ENCODE peak calls at places on chromosomes 11 and 22, in six cellular contexts. C is HCT116, T is neural progenitor cell, S is PC-9, G is mammary epithelial cell, W is heart right ventricle. D is an unnamed sample.

GRCh38 chr11:70577948-70578347 is 179.6 kb downstream of the CTTN start:
- DNase-seq in S (no peak), C (no peak), G (no peak), T (no peak), W (no peak), D (no peak)

GRCh38 chr11:45887587-45887986 is 2.1 kb downstream of the MAPK8IP1 start:
- DNase-seq in W (no peak), G (no peak), T (no peak), S (no peak), C (no peak), D (no peak)

GRCh38 chr11:2151500-2152257 is 9.3 kb downstream of the INS start:
- DNase-seq in C (peak; percentile 75), W (peak; percentile 71), S (peak; percentile 67), G (peak; percentile 36), T (peak; percentile 94), D (no peak)

GRCh38 chr11:14094481-14095037 is 132.0 kb downstream of the SPON1 start:
- DNase-seq in S (no peak), W (no peak), T (no peak), C (no peak), G (peak; percentile 52), D (no peak)

GRCh38 chr11:114059984-114060401 is 482 bp downstream of the ZBTB16 start:
- DNase-seq in W (peak; percentile 42), T (peak; percentile 75), C (no peak), G (peak; percentile 37), S (no peak), D (no peak)

GRCh38 chr22:43974028-43974545 is 18.8 kb downstream of the SAMM50 start:
- DNase-seq in T (no peak), W (no peak), C (no peak), S (no peak), G (no peak), D (no peak)

GRCh38 chr22:38504731-38505594 is 1.1 kb downstream of the DDX17 start:
- DNase-seq in C (no peak), T (peak; percentile 29), S (peak; percentile 24), W (peak; percentile 63), G (peak; percentile 54), D (no peak)

GRCh38 chr11:1792461-1792860 is 28.7 kb upstream of the CTSD start:
- DNase-seq in G (no peak), C (no peak), T (no peak), S (no peak), W (no peak), D (no peak)

GRCh38 chr22:44088976-44089570 is 65.0 kb downstream of the PARVB start:
- DNase-seq in G (peak; percentile 78), C (no peak), W (peak; percentile 44), S (no peak), T (no peak), D (no peak)

GRCh38 chr11:77710358-77710757 is 72.8 kb upstream of the CLNS1A start:
- DNase-seq in W (no peak), S (no peak), C (no peak), T (no peak), G (peak; percentile 25), D (no peak)

GRCh38 chr11:117970400-117971024 is 15.7 kb upstream of the IL10RA start:
- DNase-seq in T (no peak), G (peak; percentile 71), S (no peak), W (no peak), C (no peak), D (no peak)

GRCh38 chr22:24095816-24096215 is 84.7 kb downstream of the CABIN1 start:
- DNase-seq in S (no peak), T (no peak), G (no peak), C (no peak), W (no peak), D (no peak)

GRCh38 chr11:75342966-75343870 is 8.2 kb downstream of the ARRB1 start:
- DNase-seq in W (no peak), T (peak; percentile 53), S (no peak), G (no peak), C (no peak), D (no peak)

GRCh38 chr22:39353346-39353745 is 3.6 kb downstream of the SYNGR1 start:
- DNase-seq in C (no peak), G (no peak), T (no peak), S (no peak), W (no peak), D (no peak)

GRCh38 chr11:109677240-109677639 is 255.2 kb downstream of the C11orf87 start:
- DNase-seq in T (no peak), S (no peak), W (no peak), C (no peak), G (no peak), D (no peak)

GRCh38 chr11:79159657-79160450 is 281.0 kb downstream of the TENM4 start:
- DNase-seq in W (no peak), S (no peak), G (no peak), T (no peak), C (no peak), D (no peak)

GRCh38 chr11:97703815-97704214 is 1314.0 kb downstream of the JRKL start:
- DNase-seq in S (no peak), W (no peak), T (no peak), C (no peak), G (no peak), D (no peak)

GRCh38 chr11:2703487-2704141 is 3.8 kb upstream of the KCNQ1OT1 start:
- DNase-seq in T (peak; percentile 69), S (no peak), G (no peak), C (no peak), W (no peak), D (no peak)

GRCh38 chr11:86014221-86014620 is 54.7 kb downstream of the PICALM start:
- DNase-seq in S (no peak), W (no peak), C (no peak), T (no peak), G (peak; percentile 1), D (no peak)

GRCh38 chr22:24134090-24134846 is 47.0 kb upstream of the SUSD2 start:
- DNase-seq in T (peak; percentile 23), G (no peak), S (no peak), C (no peak), W (peak; percentile 49), D (no peak)

GRCh38 chr11:898540-899190 is 11.9 kb downstream of the CHID1 start:
- DNase-seq in C (no peak), S (peak; percentile 27), W (no peak), G (no peak), T (peak; percentile 62), D (no peak)

GRCh38 chr11:75468534-75469340 is 35.7 kb upstream of the KLHL35 start:
- DNase-seq in G (no peak), T (no peak), S (no peak), W (peak; percentile 83), C (no peak), D (no peak)

GRCh38 chr11:83819936-83820549 is 533.9 kb upstream of the CCDC90B start:
- DNase-seq in S (no peak), W (peak; percentile 12), T (peak; percentile 38), C (peak; percentile 35), G (peak; percentile 48), D (no peak)

GRCh38 chr11:46952553-46952952 is 16.0 kb downstream of the CSTPP1 start:
- DNase-seq in G (no peak), T (no peak), W (no peak), C (no peak), S (no peak), D (no peak)

GRCh38 chr11:65021509-65021908 is 5.7 kb upstream of the SNX15 start:
- DNase-seq in G (no peak), T (no peak), W (no peak), C (no peak), S (no peak), D (no peak)

GRCh38 chr11:65026810-65027209 is 429 bp upstream of the SNX15 start:
- DNase-seq in W (no peak), T (no peak), S (no peak), C (no peak), G (no peak), D (no peak)

GRCh38 chr11:65032216-65032615 is 5.0 kb downstream of the SNX15 start:
- DNase-seq in G (no peak), S (no peak), T (no peak), C (no peak), W (no peak), D (no peak)

GRCh38 chr11:65027213-65028067 is at the start of gene SNX15:
- DNase-seq in C (peak; percentile 97), W (peak; percentile 96), S (peak; percentile 95), G (peak; percentile 96), T (peak; percentile 98), D (peak; percentile 91)
- TF ChIP-seq CTCF in C (peak; percentile 12), W (peak; percentile 91), S (peak; percentile 94), G (peak; percentile 34), T (peak; percentile 77), D (peak; percentile 94)

DNA sequence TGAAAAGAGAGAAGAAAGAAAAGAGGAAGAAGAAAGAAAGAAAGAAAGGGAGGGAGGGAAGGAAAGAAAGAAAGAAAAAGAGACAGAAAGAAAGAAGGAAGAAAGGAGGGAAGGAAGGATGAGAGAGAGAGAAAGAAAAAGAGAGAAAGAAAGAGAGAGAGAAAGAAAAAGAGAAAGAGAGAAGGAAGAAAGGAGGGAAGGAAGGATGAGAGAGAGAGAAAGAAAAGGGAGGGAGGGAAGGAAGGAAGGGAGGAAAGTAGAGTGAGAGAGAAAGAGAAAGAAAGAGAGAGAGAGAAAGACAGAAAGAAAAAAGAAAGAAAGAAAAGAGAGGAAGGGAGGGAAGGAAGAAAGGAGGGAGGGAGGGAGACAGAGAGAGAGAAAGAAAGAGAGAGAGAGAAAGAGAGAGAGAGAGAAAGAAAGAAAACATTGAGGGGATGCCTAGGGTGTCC is 11.5 kb upstream of the RAC2 start:
- DNase-seq in C (no peak), G (no peak), W (no peak), S (no peak), T (no peak), D (no peak)
- TF ChIP-seq CTCF in C (no peak), G (no peak), W (no peak), S (no peak), T (no peak), D (no peak)

GRCh38 chr22:48185656-48186055 is 1423.2 kb downstream of the TBC1D22A start:
- DNase-seq in T (no peak), S (no peak), W (no peak), G (no peak), C (no peak), D (no peak)
- TF ChIP-seq CTCF in T (no peak), S (no peak), W (no peak), G (no peak), C (no peak), D (no peak)

DNA sequence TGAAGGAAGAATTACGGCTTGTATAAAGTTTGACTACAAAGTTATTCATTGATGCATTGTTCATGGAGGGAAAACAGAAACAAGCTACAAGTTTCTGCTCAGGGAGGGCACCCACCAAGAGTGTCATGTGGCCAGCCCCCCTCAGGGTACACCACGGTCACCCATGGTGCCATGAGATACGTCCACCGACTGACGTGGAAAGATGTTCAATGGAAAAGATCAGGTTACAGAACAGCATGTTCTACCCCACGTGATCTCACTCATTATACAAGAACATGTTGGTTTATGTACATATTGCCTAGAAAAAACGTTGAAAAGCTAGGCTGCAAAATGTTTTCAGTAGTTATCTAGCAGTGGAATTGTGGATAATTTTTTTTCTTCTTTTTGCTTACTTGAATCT is 22.3 kb downstream of the RCN1 start:
- DNase-seq in C (no peak), G (no peak), W (no peak), S (no peak), T (no peak), D (no peak)
- TF ChIP-seq CTCF in C (no peak), G (no peak), W (no peak), S (no peak), T (no peak), D (no peak)

GRCh38 chr11:67389477-67389876 is 2.3 kb upstream of the RAD9A start:
- DNase-seq in S (peak; percentile 60), C (no peak), T (peak; percentile 66), G (no peak), W (no peak), D (no peak)
- TF ChIP-seq CTCF in S (peak; percentile 76), C (peak; percentile 66), T (peak; percentile 71), G (peak; percentile 42), W (peak; percentile 52), D (peak; percentile 76)

GRCh38 chr11:7703785-7704184 is 2.5 kb downstream of the OVCH2 start:
- DNase-seq in G (no peak), C (no peak), T (no peak), S (no peak), W (no peak), D (no peak)
- TF ChIP-seq CTCF in G (no peak), C (no peak), T (no peak), S (no peak), W (no peak), D (no peak)